ENCODE peak calls at places on chromosome 1, in nine cellular contexts. T, L, P, S, C, Q, A, N and U are unnamed samples.

GRCh38 chr1:50705041-50705440 is 255.0 kb downstream of the FAF1 start:
- DNase-seq in T (no peak), L (no peak), P (no peak), S (peak; percentile 13), C (no peak), Q (no peak), A (no peak), N (no peak), U (no peak)

GRCh38 chr1:168261390-168261789 is 19.3 kb upstream of the TBX19 start:
- DNase-seq in T (peak; percentile 33), L (peak; percentile 56), P (no peak), S (peak; percentile 65), C (no peak), Q (peak; percentile 68), A (no peak), N (no peak), U (no peak)

GRCh38 chr1:227788279-227789041 is 27.0 kb upstream of the PRSS38 start:
- DNase-seq in T (no peak), L (no peak), P (peak; percentile 91), S (no peak), C (peak; percentile 85), Q (peak; percentile 80), A (peak; percentile 74), N (peak; percentile 48), U (peak; percentile 83)

GRCh38 chr1:54310439-54311328 is 95.5 kb downstream of the SSBP3 start:
- DNase-seq in T (no peak), L (peak; percentile 41), P (peak; percentile 84), S (peak; percentile 39), C (no peak), Q (no peak), A (peak; percentile 77), N (peak; percentile 86), U (no peak)

GRCh38 chr1:11211461-11211860 is 22.3 kb downstream of the ANGPTL7 start:
- DNase-seq in T (no peak), L (no peak), P (no peak), S (no peak), C (no peak), Q (no peak), A (no peak), N (no peak), U (no peak)

GRCh38 chr1:15681346-15682290 is 2.5 kb upstream of the PLEKHM2 start:
- DNase-seq in T (no peak), L (peak; percentile 38), P (no peak), S (no peak), C (no peak), Q (peak; percentile 44), A (no peak), N (no peak), U (no peak)

GRCh38 chr1:153629971-153630370 is 1.7 kb downstream of the S100A1 start:
- DNase-seq in T (no peak), L (no peak), P (no peak), S (no peak), C (no peak), Q (no peak), A (no peak), N (no peak), U (no peak)

GRCh38 chr1:99456536-99456935 is 189.4 kb upstream of the PALMD start:
- DNase-seq in T (peak; percentile 75), L (peak; percentile 70), P (no peak), S (peak; percentile 6), C (no peak), Q (no peak), A (no peak), N (no peak), U (no peak)

GRCh38 chr1:21743476-21743875 is 39.5 kb downstream of the USP48 start:
- DNase-seq in T (no peak), L (no peak), P (no peak), S (no peak), C (no peak), Q (no peak), A (no peak), N (no peak), U (no peak)

GRCh38 chr1:61518670-61519400 is 206.1 kb downstream of the TM2D1 start:
- DNase-seq in T (no peak), L (peak; percentile 36), P (no peak), S (no peak), C (no peak), Q (peak; percentile 58), A (no peak), N (no peak), U (no peak)

GRCh38 chr1:6603424-6603850 is 768 bp upstream of the KLHL21 start:
- DNase-seq in T (peak; percentile 57), L (peak; percentile 83), P (no peak), S (peak; percentile 79), C (peak; percentile 75), Q (no peak), A (peak; percentile 56), N (peak; percentile 54), U (no peak)

GRCh38 chr1:97186381-97186780 is 464.8 kb downstream of the PTBP2 start:
- DNase-seq in T (no peak), L (peak; percentile 22), P (peak; percentile 25), S (no peak), C (no peak), Q (no peak), A (no peak), N (peak; percentile 8), U (no peak)

GRCh38 chr1:234713440-234713839 is 103.5 kb upstream of the IRF2BP2 start:
- DNase-seq in T (no peak), L (no peak), P (no peak), S (no peak), C (no peak), Q (no peak), A (no peak), N (no peak), U (no peak)

GRCh38 chr1:214439352-214440119 is 111.9 kb downstream of the PTPN14 start:
- DNase-seq in T (no peak), L (peak; percentile 95), P (no peak), S (peak; percentile 97), C (peak; percentile 57), Q (peak; percentile 92), A (no peak), N (no peak), U (no peak)

GRCh38 chr1:214438059-214438458 is 113.3 kb downstream of the PTPN14 start:
- DNase-seq in T (no peak), L (no peak), P (peak; percentile 33), S (no peak), C (no peak), Q (no peak), A (peak; percentile 74), N (peak; percentile 18), U (no peak)

GRCh38 chr1:214440219-214440965 is 111.0 kb downstream of the PTPN14 start:
- DNase-seq in T (no peak), L (no peak), P (no peak), S (no peak), C (no peak), Q (peak; percentile 54), A (no peak), N (no peak), U (no peak)

GRCh38 chr1:214441119-214441518 is 110.3 kb downstream of the PTPN14 start:
- DNase-seq in T (no peak), L (no peak), P (no peak), S (peak; percentile 24), C (no peak), Q (no peak), A (no peak), N (no peak), U (no peak)

DNA sequence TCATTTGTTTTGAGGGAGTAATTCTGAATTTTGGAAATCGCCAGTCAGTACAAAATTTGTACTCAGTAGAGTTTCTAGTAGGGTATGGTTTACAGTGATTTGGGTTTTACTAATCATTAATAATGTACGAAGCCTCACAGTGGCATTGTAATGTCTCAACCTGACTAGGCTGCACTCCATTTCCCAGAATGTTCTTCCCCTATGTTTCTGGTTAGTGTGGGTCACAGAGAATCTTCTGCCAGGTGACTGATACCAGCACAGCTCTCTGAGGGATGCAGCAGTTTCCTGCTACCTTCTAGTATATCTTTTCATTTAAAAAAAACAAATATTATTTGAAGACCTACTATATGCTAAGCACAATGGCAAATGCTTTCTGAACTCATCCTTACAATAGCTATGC is 112.9 kb downstream of the PTPN14 start:
- DNase-seq in T (no peak), L (no peak), P (no peak), S (no peak), C (no peak), Q (no peak), A (no peak), N (no peak), U (no peak)
- TF ChIP-seq CTCF in T (no peak), L (no peak), P (no peak), S (no peak), C (no peak), Q (no peak), A (no peak), N (no peak), U (no peak)

GRCh38 chr1:29166291-29166878 is 15.3 kb downstream of the SRSF4 start:
- DNase-seq in T (no peak), L (no peak), P (no peak), S (no peak), C (no peak), Q (no peak), A (no peak), N (no peak), U (no peak)
- TF ChIP-seq CTCF in T (no peak), L (no peak), P (no peak), S (no peak), C (no peak), Q (no peak), A (no peak), N (no peak), U (no peak)

GRCh38 chr1:69738458-69738857 is 170.7 kb downstream of the LRRC7 start:
- DNase-seq in T (no peak), L (no peak), P (no peak), S (no peak), C (no peak), Q (no peak), A (no peak), N (no peak), U (no peak)

GRCh38 chr1:69743146-69743545 is 175.4 kb downstream of the LRRC7 start:
- DNase-seq in T (no peak), L (no peak), P (no peak), S (no peak), C (no peak), Q (no peak), A (no peak), N (no peak), U (no peak)

GRCh38 chr1:69739181-69739580 is 171.5 kb downstream of the LRRC7 start:
- DNase-seq in T (no peak), L (no peak), P (no peak), S (no peak), C (no peak), Q (no peak), A (no peak), N (no peak), U (no peak)

GRCh38 chr1:69737527-69738176 is 169.9 kb downstream of the LRRC7 start:
- DNase-seq in T (peak; percentile 66), L (peak; percentile 81), P (peak; percentile 14), S (peak; percentile 67), C (no peak), Q (peak; percentile 17), A (no peak), N (peak; percentile 55), U (no peak)
- TF ChIP-seq CTCF in T (peak; percentile 67), L (peak; percentile 80), P (peak; percentile 69), S (peak; percentile 68), C (peak; percentile 32), Q (peak; percentile 74), A (peak; percentile 79), N (peak; percentile 70), U (peak; percentile 67)

DNA sequence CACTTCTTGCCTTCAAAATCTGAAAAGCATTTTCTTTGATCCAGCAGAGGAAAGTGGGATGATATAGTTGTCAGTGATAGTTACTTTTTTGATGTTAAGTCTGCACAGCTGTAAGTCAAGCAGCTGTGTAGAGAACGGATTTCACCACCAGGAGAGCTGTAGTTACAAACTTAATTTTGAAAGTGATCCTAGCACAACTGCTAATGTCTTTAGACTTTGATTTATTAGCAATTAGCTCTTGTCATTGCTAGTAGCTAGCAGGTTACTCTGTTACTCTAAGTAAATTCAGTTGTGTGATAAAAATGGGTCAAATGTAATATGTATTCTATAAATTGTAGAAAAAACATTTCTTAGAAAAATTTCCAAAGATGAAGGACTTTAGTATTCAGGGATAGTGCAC is 46.0 kb downstream of the ALG6 start:
- DNase-seq in T (no peak), L (no peak), P (no peak), S (no peak), C (no peak), Q (no peak), A (no peak), N (no peak), U (no peak)
- TF ChIP-seq CTCF in T (no peak), L (no peak), P (no peak), S (no peak), C (no peak), Q (no peak), A (no peak), N (no peak), U (no peak)